ENCODE peak calls at places on chromosomes 4 and X, in six cellular contexts. U is left lobe of liver, Q is NB4, I is transverse colon, T is activated T-cell treated with anti-CD3 and anti-CD28 coated beads for 1 hour, K is A172. D is an unnamed sample.

GRCh38 chr4:139633661-139634060 is 32.0 kb upstream of the MGST2 start:
- DNase-seq in U (no peak), I (peak), T (no peak), Q (no peak), K (no peak), D (no peak)

GRCh38 chr4:129362685-129363274 is 266.8 kb downstream of the C4orf33 start:
- DNase-seq in K (peak), T (peak), Q (peak), I (peak), U (no peak), D (peak)

GRCh38 chr4:83255584-83255983 is 29.0 kb downstream of the COQ2 start:
- DNase-seq in U (no peak), K (peak), T (no peak), I (no peak), Q (no peak), D (peak)

GRCh38 chrX:24553016-24553415 is 87.9 kb downstream of the PDK3 start:
- DNase-seq in T (no peak), Q (no peak), K (no peak), U (no peak), I (no peak), D (no peak)

GRCh38 chrX:131199086-131199485 is 90.0 kb downstream of the IGSF1 start:
- DNase-seq in Q (no peak), T (no peak), K (no peak), I (no peak), U (no peak), D (no peak)

GRCh38 chr4:48311896-48312295 is 29.4 kb upstream of the SLAIN2 start:
- DNase-seq in K (no peak), T (no peak), Q (no peak), U (no peak), I (no peak), D (peak)

GRCh38 chr4:3871181-3871852 is 105.1 kb downstream of the ADRA2C start:
- DNase-seq in T (no peak), U (no peak), Q (no peak), I (no peak), K (no peak), D (no peak)

GRCh38 chrX:34559325-34559724 is 97.8 kb downstream of the TMEM47 start:
- DNase-seq in Q (peak), I (no peak), T (no peak), U (no peak), K (peak), D (no peak)

GRCh38 chrX:77442728-77443127 is 4.5 kb upstream of the FGF16 start:
- DNase-seq in U (no peak), K (peak), Q (no peak), T (no peak), I (no peak), D (peak)

GRCh38 chr4:55303818-55304217 is 42.2 kb upstream of the SRD5A3 start:
- DNase-seq in K (peak), U (no peak), T (no peak), I (no peak), Q (peak), D (no peak)

GRCh38 chrX:131621650-131622049 is 77.8 kb downstream of the OR13H1 start:
- DNase-seq in T (no peak), I (no peak), K (peak), Q (no peak), U (no peak), D (no peak)

GRCh38 chr4:48640699-48641098 is 139.4 kb downstream of the FRYL start:
- DNase-seq in U (no peak), T (no peak), K (no peak), I (no peak), Q (no peak), D (no peak)

GRCh38 chrX:147811803-147812202 is 99.9 kb upstream of the FMR1 start:
- DNase-seq in K (no peak), U (no peak), I (no peak), T (no peak), Q (no peak), D (no peak)

GRCh38 chrX:41275661-41276609 is 58.0 kb upstream of the DDX3X start:
- DNase-seq in Q (peak), U (peak), K (peak), I (peak), T (peak), D (peak)

GRCh38 chrX:105645667-105646354 is 176.5 kb upstream of the NRK start:
- DNase-seq in U (no peak), Q (no peak), K (no peak), I (no peak), T (no peak), D (no peak)

GRCh38 chr4:115042496-115042895 is 70.9 kb downstream of the NDST4 start:
- DNase-seq in K (no peak), I (no peak), T (no peak), U (no peak), Q (no peak), D (no peak)

GRCh38 chr4:36349904-36350554 is 68.6 kb downstream of the DTHD1 start:
- DNase-seq in T (no peak), I (no peak), U (no peak), Q (no peak), K (peak), D (no peak)

GRCh38 chrX:70026112-70026850 is 23.5 kb downstream of the AWAT2 start:
- DNase-seq in U (no peak), I (no peak), Q (no peak), T (no peak), K (no peak), D (no peak)

GRCh38 chr4:28228575-28228974 is 1367.9 kb downstream of the STIM2 start:
- DNase-seq in I (no peak), K (no peak), Q (no peak), U (no peak), T (no peak), D (no peak)

GRCh38 chr4:173698557-173699262 is 168.7 kb upstream of the HAND2 start:
- DNase-seq in Q (no peak), T (no peak), K (no peak), I (no peak), U (peak), D (no peak)

GRCh38 chr4:129179276-129179675 is 83.3 kb downstream of the C4orf33 start:
- DNase-seq in I (no peak), Q (no peak), U (no peak), K (no peak), T (no peak), D (no peak)

GRCh38 chrX:134737061-134737460 is 78.8 kb upstream of the PLAC1 start:
- DNase-seq in U (no peak), T (no peak), K (peak), I (no peak), Q (no peak), D (no peak)

GRCh38 chr4:30720656-30721352 is 635 bp downstream of the PCDH7 start:
- DNase-seq in U (no peak), Q (no peak), I (peak), T (no peak), K (peak), D (no peak)

GRCh38 chr4:48296330-48296729 is 26.7 kb upstream of the TEC start:
- DNase-seq in I (no peak), Q (no peak), T (no peak), K (no peak), U (no peak), D (no peak)

GRCh38 chr4:129377131-129377845 is 281.3 kb downstream of the C4orf33 start:
- DNase-seq in Q (no peak), I (no peak), K (peak), U (no peak), T (no peak), D (no peak)

GRCh38 chr4:94741304-94741703 is 16.5 kb upstream of the BMPR1B start:
- DNase-seq in I (no peak), U (no peak), K (no peak), T (no peak), Q (no peak), D (no peak)

GRCh38 chr4:126592088-126592487 is 1040.7 kb upstream of the INTU start:
- DNase-seq in I (no peak), Q (no peak), U (no peak), K (no peak), T (no peak), D (no peak)

GRCh38 chr4:42280327-42281095 is 116.8 kb upstream of the SHISA3 start:
- DNase-seq in K (no peak), U (no peak), T (no peak), Q (peak), I (no peak), D (peak)

GRCh38 chr4:2459589-2460349 is 9.1 kb upstream of the RNF4 start:
- DNase-seq in Q (no peak), T (no peak), K (no peak), U (no peak), I (no peak), D (no peak)

GRCh38 chr4:98929341-98930267 is 671 bp upstream of the EIF4E start:
- DNase-seq in U (no peak), Q (peak), K (peak), T (peak), I (peak), D (peak)

GRCh38 chr4:82811838-82812672 is 13.5 kb upstream of the SCD5 start:
- DNase-seq in U (no peak), I (no peak), K (no peak), Q (peak), T (no peak), D (no peak)

D was measured in HTR-8/SVneo.